ENCODE peak calls at places on chromosomes 4 and X, in seven cellular contexts. One of them, this sample, is unnamed.

GRCh38 chr4:77566148-77566547 is 39.5 kb upstream of the CXCL13 start:
- DNase-seq in activated CD4-positive, alpha-beta T cell treated with anti-CD3 and anti-CD28 coated beads, Interleukin-2, amount 50 U/mL, for 24 hours: no peak
- DNase-seq in GM18507: no peak
- DNase-seq in head of caudate nucleus: no peak
- DNase-seq in endodermal cell: no peak
- DNase-seq in activated gamma-delta T cell treated with Interleukin-2 at 50 U/mL for 16 hours: no peak
- DNase-seq in bronchial epithelial cell: no peak
- DNase-seq in this sample: no peak

GRCh38 chr4:13543091-13543581 is 1.2 kb downstream of the NKX3-2 start:
- DNase-seq in GM18507: no peak
- DNase-seq in activated gamma-delta T cell treated with Interleukin-2 at 50 U/mL for 16 hours: no peak
- DNase-seq in activated CD4-positive, alpha-beta T cell treated with anti-CD3 and anti-CD28 coated beads, Interleukin-2, amount 50 U/mL, for 24 hours: no peak
- DNase-seq in endodermal cell: peak
- DNase-seq in head of caudate nucleus: no peak
- DNase-seq in bronchial epithelial cell: no peak
- DNase-seq in this sample: peak

GRCh38 chr4:90027565-90027964 is 99.6 kb upstream of the CCSER1 start:
- DNase-seq in activated gamma-delta T cell treated with Interleukin-2 at 50 U/mL for 16 hours: no peak
- DNase-seq in GM18507: peak
- DNase-seq in bronchial epithelial cell: no peak
- DNase-seq in head of caudate nucleus: no peak
- DNase-seq in endodermal cell: no peak
- DNase-seq in activated CD4-positive, alpha-beta T cell treated with anti-CD3 and anti-CD28 coated beads, Interleukin-2, amount 50 U/mL, for 24 hours: no peak
- DNase-seq in this sample: no peak

GRCh38 chr4:86015412-86016350 is 344.2 kb downstream of the MAPK10 start:
- DNase-seq in activated gamma-delta T cell treated with Interleukin-2 at 50 U/mL for 16 hours: no peak
- DNase-seq in endodermal cell: no peak
- DNase-seq in bronchial epithelial cell: no peak
- DNase-seq in GM18507: no peak
- DNase-seq in head of caudate nucleus: no peak
- DNase-seq in activated CD4-positive, alpha-beta T cell treated with anti-CD3 and anti-CD28 coated beads, Interleukin-2, amount 50 U/mL, for 24 hours: no peak
- DNase-seq in this sample: no peak

GRCh38 chr4:8044699-8045098 is 105.0 kb upstream of the AFAP1 start:
- DNase-seq in activated gamma-delta T cell treated with Interleukin-2 at 50 U/mL for 16 hours: no peak
- DNase-seq in endodermal cell: no peak
- DNase-seq in head of caudate nucleus: no peak
- DNase-seq in activated CD4-positive, alpha-beta T cell treated with anti-CD3 and anti-CD28 coated beads, Interleukin-2, amount 50 U/mL, for 24 hours: no peak
- DNase-seq in GM18507: no peak
- DNase-seq in bronchial epithelial cell: no peak
- DNase-seq in this sample: no peak

GRCh38 chrX:148567229-148567628 is 66.8 kb downstream of the AFF2 start:
- DNase-seq in GM18507: no peak
- DNase-seq in endodermal cell: no peak
- DNase-seq in activated gamma-delta T cell treated with Interleukin-2 at 50 U/mL for 16 hours: no peak
- DNase-seq in bronchial epithelial cell: no peak
- DNase-seq in activated CD4-positive, alpha-beta T cell treated with anti-CD3 and anti-CD28 coated beads, Interleukin-2, amount 50 U/mL, for 24 hours: no peak
- DNase-seq in head of caudate nucleus: no peak
- DNase-seq in this sample: no peak

GRCh38 chr4:13933163-13933562 is 305.6 kb upstream of the BOD1L1 start:
- DNase-seq in endodermal cell: no peak
- DNase-seq in bronchial epithelial cell: no peak
- DNase-seq in activated CD4-positive, alpha-beta T cell treated with anti-CD3 and anti-CD28 coated beads, Interleukin-2, amount 50 U/mL, for 24 hours: no peak
- DNase-seq in head of caudate nucleus: no peak
- DNase-seq in GM18507: no peak
- DNase-seq in activated gamma-delta T cell treated with Interleukin-2 at 50 U/mL for 16 hours: no peak
- DNase-seq in this sample: peak

GRCh38 chr4:26268246-26268645 is 52.6 kb upstream of the RBPJ start:
- DNase-seq in endodermal cell: no peak
- DNase-seq in activated CD4-positive, alpha-beta T cell treated with anti-CD3 and anti-CD28 coated beads, Interleukin-2, amount 50 U/mL, for 24 hours: no peak
- DNase-seq in head of caudate nucleus: no peak
- DNase-seq in GM18507: no peak
- DNase-seq in bronchial epithelial cell: peak
- DNase-seq in activated gamma-delta T cell treated with Interleukin-2 at 50 U/mL for 16 hours: no peak
- DNase-seq in this sample: no peak

GRCh38 chr4:8318509-8318908 is 49.0 kb downstream of the HTRA3 start:
- DNase-seq in bronchial epithelial cell: no peak
- DNase-seq in activated gamma-delta T cell treated with Interleukin-2 at 50 U/mL for 16 hours: peak
- DNase-seq in head of caudate nucleus: no peak
- DNase-seq in endodermal cell: no peak
- DNase-seq in GM18507: no peak
- DNase-seq in activated CD4-positive, alpha-beta T cell treated with anti-CD3 and anti-CD28 coated beads, Interleukin-2, amount 50 U/mL, for 24 hours: no peak
- DNase-seq in this sample: no peak

GRCh38 chr4:21858971-21859370 is 89.6 kb downstream of the KCNIP4 start:
- DNase-seq in head of caudate nucleus: no peak
- DNase-seq in bronchial epithelial cell: no peak
- DNase-seq in activated gamma-delta T cell treated with Interleukin-2 at 50 U/mL for 16 hours: no peak
- DNase-seq in activated CD4-positive, alpha-beta T cell treated with anti-CD3 and anti-CD28 coated beads, Interleukin-2, amount 50 U/mL, for 24 hours: no peak
- DNase-seq in endodermal cell: no peak
- DNase-seq in GM18507: no peak
- DNase-seq in this sample: no peak

GRCh38 chr4:8588196-8588470 is 4.4 kb upstream of the CPZ start:
- DNase-seq in GM18507: no peak
- DNase-seq in activated gamma-delta T cell treated with Interleukin-2 at 50 U/mL for 16 hours: no peak
- DNase-seq in bronchial epithelial cell: no peak
- DNase-seq in endodermal cell: no peak
- DNase-seq in head of caudate nucleus: no peak
- DNase-seq in activated CD4-positive, alpha-beta T cell treated with anti-CD3 and anti-CD28 coated beads, Interleukin-2, amount 50 U/mL, for 24 hours: no peak
- DNase-seq in this sample: no peak

GRCh38 chr4:111494471-111494870 is 650.8 kb upstream of the FAM241A start:
- DNase-seq in GM18507: no peak
- DNase-seq in head of caudate nucleus: no peak
- DNase-seq in bronchial epithelial cell: no peak
- DNase-seq in endodermal cell: no peak
- DNase-seq in activated CD4-positive, alpha-beta T cell treated with anti-CD3 and anti-CD28 coated beads, Interleukin-2, amount 50 U/mL, for 24 hours: no peak
- DNase-seq in activated gamma-delta T cell treated with Interleukin-2 at 50 U/mL for 16 hours: no peak
- DNase-seq in this sample: no peak

GRCh38 chr4:110014233-110014632 is 101.5 kb downstream of the EGF start:
- DNase-seq in GM18507: no peak
- DNase-seq in activated gamma-delta T cell treated with Interleukin-2 at 50 U/mL for 16 hours: no peak
- DNase-seq in activated CD4-positive, alpha-beta T cell treated with anti-CD3 and anti-CD28 coated beads, Interleukin-2, amount 50 U/mL, for 24 hours: no peak
- DNase-seq in endodermal cell: no peak
- DNase-seq in bronchial epithelial cell: no peak
- DNase-seq in head of caudate nucleus: no peak
- DNase-seq in this sample: no peak

GRCh38 chr4:131085009-131085408 is 1989.1 kb downstream of the C4orf33 start:
- DNase-seq in activated gamma-delta T cell treated with Interleukin-2 at 50 U/mL for 16 hours: no peak
- DNase-seq in activated CD4-positive, alpha-beta T cell treated with anti-CD3 and anti-CD28 coated beads, Interleukin-2, amount 50 U/mL, for 24 hours: no peak
- DNase-seq in GM18507: no peak
- DNase-seq in head of caudate nucleus: no peak
- DNase-seq in bronchial epithelial cell: no peak
- DNase-seq in endodermal cell: no peak
- DNase-seq in this sample: no peak

GRCh38 chr4:156173937-156174336 is 220.3 kb upstream of the CTSO start:
- DNase-seq in activated CD4-positive, alpha-beta T cell treated with anti-CD3 and anti-CD28 coated beads, Interleukin-2, amount 50 U/mL, for 24 hours: no peak
- DNase-seq in GM18507: no peak
- DNase-seq in head of caudate nucleus: no peak
- DNase-seq in bronchial epithelial cell: no peak
- DNase-seq in endodermal cell: no peak
- DNase-seq in activated gamma-delta T cell treated with Interleukin-2 at 50 U/mL for 16 hours: no peak
- DNase-seq in this sample: no peak

GRCh38 chrX:95662200-95662599 is 1022.4 kb upstream of the DIAPH2 start:
- DNase-seq in endodermal cell: no peak
- DNase-seq in activated CD4-positive, alpha-beta T cell treated with anti-CD3 and anti-CD28 coated beads, Interleukin-2, amount 50 U/mL, for 24 hours: no peak
- DNase-seq in head of caudate nucleus: no peak
- DNase-seq in bronchial epithelial cell: no peak
- DNase-seq in activated gamma-delta T cell treated with Interleukin-2 at 50 U/mL for 16 hours: no peak
- DNase-seq in GM18507: no peak
- DNase-seq in this sample: no peak

GRCh38 chr4:98932539-98932938 is 3.6 kb upstream of the EIF4E start:
- DNase-seq in endodermal cell: no peak
- DNase-seq in bronchial epithelial cell: peak
- DNase-seq in activated CD4-positive, alpha-beta T cell treated with anti-CD3 and anti-CD28 coated beads, Interleukin-2, amount 50 U/mL, for 24 hours: no peak
- DNase-seq in head of caudate nucleus: no peak
- DNase-seq in GM18507: no peak
- DNase-seq in activated gamma-delta T cell treated with Interleukin-2 at 50 U/mL for 16 hours: no peak
- DNase-seq in this sample: no peak

GRCh38 chr4:145130788-145131398 is 32.8 kb downstream of the ABCE1 start:
- DNase-seq in activated gamma-delta T cell treated with Interleukin-2 at 50 U/mL for 16 hours: no peak
- DNase-seq in GM18507: no peak
- DNase-seq in head of caudate nucleus: no peak
- DNase-seq in bronchial epithelial cell: peak
- DNase-seq in endodermal cell: no peak
- DNase-seq in activated CD4-positive, alpha-beta T cell treated with anti-CD3 and anti-CD28 coated beads, Interleukin-2, amount 50 U/mL, for 24 hours: no peak
- DNase-seq in this sample: no peak

GRCh38 chr4:101252721-101253120 is 94.6 kb downstream of the PPP3CA start:
- DNase-seq in activated CD4-positive, alpha-beta T cell treated with anti-CD3 and anti-CD28 coated beads, Interleukin-2, amount 50 U/mL, for 24 hours: no peak
- DNase-seq in bronchial epithelial cell: no peak
- DNase-seq in GM18507: no peak
- DNase-seq in endodermal cell: no peak
- DNase-seq in activated gamma-delta T cell treated with Interleukin-2 at 50 U/mL for 16 hours: no peak
- DNase-seq in head of caudate nucleus: no peak
- DNase-seq in this sample: no peak

GRCh38 chr4:8848507-8849265 is 23.0 kb downstream of the HMX1 start:
- DNase-seq in GM18507: no peak
- DNase-seq in bronchial epithelial cell: no peak
- DNase-seq in endodermal cell: peak
- DNase-seq in head of caudate nucleus: no peak
- DNase-seq in activated CD4-positive, alpha-beta T cell treated with anti-CD3 and anti-CD28 coated beads, Interleukin-2, amount 50 U/mL, for 24 hours: no peak
- DNase-seq in activated gamma-delta T cell treated with Interleukin-2 at 50 U/mL for 16 hours: no peak
- DNase-seq in this sample: no peak

GRCh38 chrX:130028196-130028595 is 45.8 kb downstream of the BCORL1 start:
- DNase-seq in GM18507: no peak
- DNase-seq in endodermal cell: peak
- DNase-seq in activated CD4-positive, alpha-beta T cell treated with anti-CD3 and anti-CD28 coated beads, Interleukin-2, amount 50 U/mL, for 24 hours: peak
- DNase-seq in bronchial epithelial cell: peak
- DNase-seq in activated gamma-delta T cell treated with Interleukin-2 at 50 U/mL for 16 hours: peak
- DNase-seq in head of caudate nucleus: peak
- DNase-seq in this sample: peak

GRCh38 chrX:96440941-96441340 is 243.7 kb upstream of the DIAPH2 start:
- DNase-seq in endodermal cell: no peak
- DNase-seq in activated CD4-positive, alpha-beta T cell treated with anti-CD3 and anti-CD28 coated beads, Interleukin-2, amount 50 U/mL, for 24 hours: no peak
- DNase-seq in bronchial epithelial cell: no peak
- DNase-seq in head of caudate nucleus: no peak
- DNase-seq in activated gamma-delta T cell treated with Interleukin-2 at 50 U/mL for 16 hours: no peak
- DNase-seq in GM18507: no peak
- DNase-seq in this sample: no peak

GRCh38 chr4:88291003-88291402 is 6.6 kb upstream of the PPM1K start:
- DNase-seq in activated CD4-positive, alpha-beta T cell treated with anti-CD3 and anti-CD28 coated beads, Interleukin-2, amount 50 U/mL, for 24 hours: no peak
- DNase-seq in activated gamma-delta T cell treated with Interleukin-2 at 50 U/mL for 16 hours: no peak
- DNase-seq in endodermal cell: no peak
- DNase-seq in bronchial epithelial cell: peak
- DNase-seq in head of caudate nucleus: no peak
- DNase-seq in GM18507: no peak
- DNase-seq in this sample: peak

GRCh38 chr4:95641571-95641970 is 92.8 kb upstream of the UNC5C start:
- DNase-seq in endodermal cell: no peak
- DNase-seq in bronchial epithelial cell: no peak
- DNase-seq in activated CD4-positive, alpha-beta T cell treated with anti-CD3 and anti-CD28 coated beads, Interleukin-2, amount 50 U/mL, for 24 hours: no peak
- DNase-seq in GM18507: no peak
- DNase-seq in activated gamma-delta T cell treated with Interleukin-2 at 50 U/mL for 16 hours: no peak
- DNase-seq in head of caudate nucleus: no peak
- DNase-seq in this sample: no peak

GRCh38 chr4:53377319-53378170 is at the start of gene FIP1L1:
- DNase-seq in GM18507: peak
- DNase-seq in activated CD4-positive, alpha-beta T cell treated with anti-CD3 and anti-CD28 coated beads, Interleukin-2, amount 50 U/mL, for 24 hours: peak
- DNase-seq in endodermal cell: peak
- DNase-seq in head of caudate nucleus: peak
- DNase-seq in activated gamma-delta T cell treated with Interleukin-2 at 50 U/mL for 16 hours: peak
- DNase-seq in bronchial epithelial cell: peak
- DNase-seq in this sample: peak

GRCh38 chr4:74133786-74134499 is 24.0 kb upstream of the MTHFD2L start:
- DNase-seq in activated gamma-delta T cell treated with Interleukin-2 at 50 U/mL for 16 hours: peak
- DNase-seq in endodermal cell: peak
- DNase-seq in head of caudate nucleus: peak
- DNase-seq in GM18507: peak
- DNase-seq in activated CD4-positive, alpha-beta T cell treated with anti-CD3 and anti-CD28 coated beads, Interleukin-2, amount 50 U/mL, for 24 hours: peak
- DNase-seq in bronchial epithelial cell: peak
- DNase-seq in this sample: peak

GRCh38 chr4:139167774-139168444 is 9.1 kb downstream of the ELF2 start:
- DNase-seq in head of caudate nucleus: no peak
- DNase-seq in bronchial epithelial cell: peak
- DNase-seq in activated CD4-positive, alpha-beta T cell treated with anti-CD3 and anti-CD28 coated beads, Interleukin-2, amount 50 U/mL, for 24 hours: no peak
- DNase-seq in GM18507: no peak
- DNase-seq in endodermal cell: no peak
- DNase-seq in activated gamma-delta T cell treated with Interleukin-2 at 50 U/mL for 16 hours: no peak
- DNase-seq in this sample: peak

GRCh38 chrX:68693481-68694410 is 46.3 kb downstream of the STARD8 start:
- DNase-seq in GM18507: no peak
- DNase-seq in endodermal cell: peak
- DNase-seq in bronchial epithelial cell: no peak
- DNase-seq in activated CD4-positive, alpha-beta T cell treated with anti-CD3 and anti-CD28 coated beads, Interleukin-2, amount 50 U/mL, for 24 hours: no peak
- DNase-seq in activated gamma-delta T cell treated with Interleukin-2 at 50 U/mL for 16 hours: no peak
- DNase-seq in head of caudate nucleus: peak
- DNase-seq in this sample: peak

GRCh38 chr4:19693949-19694597 is 557.6 kb upstream of the SLIT2 start:
- DNase-seq in activated gamma-delta T cell treated with Interleukin-2 at 50 U/mL for 16 hours: no peak
- DNase-seq in activated CD4-positive, alpha-beta T cell treated with anti-CD3 and anti-CD28 coated beads, Interleukin-2, amount 50 U/mL, for 24 hours: no peak
- DNase-seq in head of caudate nucleus: no peak
- DNase-seq in GM18507: no peak
- DNase-seq in bronchial epithelial cell: no peak
- DNase-seq in endodermal cell: no peak
- DNase-seq in this sample: peak

GRCh38 chr4:80731436-80731835 is 299.1 kb upstream of the BMP3 start:
- DNase-seq in GM18507: no peak
- DNase-seq in activated CD4-positive, alpha-beta T cell treated with anti-CD3 and anti-CD28 coated beads, Interleukin-2, amount 50 U/mL, for 24 hours: no peak
- DNase-seq in endodermal cell: no peak
- DNase-seq in bronchial epithelial cell: peak
- DNase-seq in head of caudate nucleus: no peak
- DNase-seq in activated gamma-delta T cell treated with Interleukin-2 at 50 U/mL for 16 hours: no peak
- DNase-seq in this sample: no peak

GRCh38 chr4:6873291-6873690 is 36.3 kb upstream of the TBC1D14 start:
- DNase-seq in head of caudate nucleus: no peak
- DNase-seq in activated gamma-delta T cell treated with Interleukin-2 at 50 U/mL for 16 hours: no peak
- DNase-seq in endodermal cell: no peak
- DNase-seq in GM18507: no peak
- DNase-seq in activated CD4-positive, alpha-beta T cell treated with anti-CD3 and anti-CD28 coated beads, Interleukin-2, amount 50 U/mL, for 24 hours: no peak
- DNase-seq in bronchial epithelial cell: peak
- DNase-seq in this sample: no peak

GRCh38 chr4:13527192-13527982 is 16.9 kb downstream of the NKX3-2 start:
- DNase-seq in GM18507: no peak
- DNase-seq in head of caudate nucleus: no peak
- DNase-seq in bronchial epithelial cell: no peak
- DNase-seq in endodermal cell: peak
- DNase-seq in activated gamma-delta T cell treated with Interleukin-2 at 50 U/mL for 16 hours: no peak
- DNase-seq in activated CD4-positive, alpha-beta T cell treated with anti-CD3 and anti-CD28 coated beads, Interleukin-2, amount 50 U/mL, for 24 hours: no peak
- DNase-seq in this sample: no peak

GRCh38 chr4:44632089-44632488 is 19.3 kb downstream of the YIPF7 start:
- DNase-seq in head of caudate nucleus: no peak
- DNase-seq in endodermal cell: no peak
- DNase-seq in bronchial epithelial cell: no peak
- DNase-seq in activated CD4-positive, alpha-beta T cell treated with anti-CD3 and anti-CD28 coated beads, Interleukin-2, amount 50 U/mL, for 24 hours: no peak
- DNase-seq in activated gamma-delta T cell treated with Interleukin-2 at 50 U/mL for 16 hours: no peak
- DNase-seq in GM18507: no peak
- DNase-seq in this sample: no peak

This sample was measured in GM23338.